ENCODE peak calls at places on chromosomes 3 and 15, in eight cellular contexts. S is pancreas, U is heart right ventricle, X is A549, P is ovary, F is adipocyte, H is IMR-90, L is right cardiac atrium. A is an unnamed sample.
A peak's percentile ranks its signal among the peaks of the same experiment; 100 is the strongest.

GRCh38 chr3:151327571-151328198 is 1.7 kb downstream of the P2RY13 start:
- DNase-seq in L (no peak), H (peak; percentile 34), F (peak; percentile 75), U (no peak), S (no peak), P (no peak), X (peak; percentile 18), A (no peak)

GRCh38 chr3:54830658-54831057 is 97.2 kb downstream of the LRTM1 start:
- DNase-seq in X (peak; percentile 45), S (no peak), L (no peak), U (no peak), P (no peak), H (peak; percentile 36), F (no peak), A (peak; percentile 16)

GRCh38 chr3:108713801-108714200 is 43.4 kb downstream of the RETNLB start:
- DNase-seq in H (no peak), U (no peak), L (no peak), P (no peak), S (no peak), F (no peak), X (no peak), A (no peak)

GRCh38 chr3:96233679-96234078 is 580.7 kb upstream of the EPHA6 start:
- DNase-seq in U (no peak), S (no peak), F (no peak), L (no peak), X (no peak), P (no peak), H (no peak), A (no peak)

GRCh38 chr3:113736548-113737089 is 9.4 kb downstream of the NAA50 start:
- DNase-seq in U (no peak), X (peak; percentile 57), F (peak; percentile 91), L (no peak), H (peak; percentile 73), P (no peak), S (no peak), A (peak; percentile 49)

GRCh38 chr3:69032737-69033136 is 19.3 kb upstream of the EOGT start:
- DNase-seq in F (no peak), S (no peak), H (no peak), X (no peak), U (no peak), P (no peak), L (no peak), A (no peak)

GRCh38 chr3:71688121-71688520 is 37.1 kb downstream of the EIF4E3 start:
- DNase-seq in U (no peak), S (no peak), F (no peak), H (no peak), X (no peak), L (no peak), P (no peak), A (no peak)

GRCh38 chr3:160697628-160698382 is 20.8 kb downstream of the ARL14 start:
- DNase-seq in L (no peak), P (no peak), F (peak; percentile 60), H (peak; percentile 63), U (no peak), X (no peak), S (no peak), A (no peak)

GRCh38 chr15:57297163-57297593 is 79.1 kb upstream of the CGNL1 start:
- DNase-seq in U (no peak), P (no peak), L (no peak), F (no peak), S (no peak), H (no peak), X (no peak), A (no peak)

GRCh38 chr3:165640970-165641369 is 196.3 kb downstream of the BCHE start:
- DNase-seq in L (no peak), H (no peak), P (no peak), X (no peak), S (no peak), U (no peak), F (no peak), A (no peak)

GRCh38 chr15:41597787-41598186 is 38.8 kb downstream of the TYRO3 start:
- DNase-seq in H (no peak), X (no peak), F (no peak), U (no peak), L (no peak), P (no peak), S (no peak), A (no peak)

GRCh38 chr3:58473275-58473674 is 18.6 kb upstream of the KCTD6 start:
- DNase-seq in S (no peak), U (no peak), F (no peak), L (no peak), X (no peak), H (no peak), P (no peak), A (no peak)

GRCh38 chr3:167066977-167067843 is 312.9 kb downstream of the ZBBX start:
- DNase-seq in F (no peak), H (no peak), L (no peak), S (peak; percentile 27), P (no peak), U (no peak), X (no peak), A (no peak)

GRCh38 chr3:131282379-131282778 is 99.2 kb upstream of the NUDT16 start:
- DNase-seq in X (no peak), U (no peak), L (no peak), S (no peak), H (no peak), P (no peak), F (no peak), A (no peak)

GRCh38 chr15:65087873-65088642 is 11.5 kb downstream of the KBTBD13 start:
- DNase-seq in P (no peak), X (no peak), U (peak; percentile 69), F (no peak), H (no peak), L (peak; percentile 88), S (no peak), A (no peak)

GRCh38 chr3:195080125-195080524 is 190.8 kb downstream of the XXYLT1 start:
- DNase-seq in H (no peak), P (no peak), S (no peak), F (no peak), U (no peak), L (peak; percentile 37), X (no peak), A (no peak)

GRCh38 chr3:142808103-142808917 is 80.6 kb downstream of the PCOLCE2 start:
- DNase-seq in P (no peak), X (peak; percentile 68), H (peak; percentile 72), L (no peak), U (no peak), F (peak; percentile 39), S (no peak), A (no peak)

GRCh38 chr3:172726370-172726769 is 15.5 kb upstream of the NCEH1 start:
- DNase-seq in F (peak; percentile 74), S (no peak), X (no peak), P (no peak), U (no peak), H (peak; percentile 32), L (no peak), A (no peak)

GRCh38 chr15:51908312-51908711 is 63.3 kb downstream of the LEO1 start:
- DNase-seq in P (no peak), H (peak; percentile 59), F (peak; percentile 30), L (no peak), U (no peak), X (peak; percentile 36), S (no peak), A (no peak)

GRCh38 chr3:11477286-11477935 is 166.3 kb downstream of the VGLL4 start:
- DNase-seq in L (no peak), F (peak; percentile 69), P (no peak), H (peak; percentile 96), U (no peak), S (no peak), X (peak; percentile 12), A (no peak)

GRCh38 chr3:4721511-4721911 is 228.4 kb downstream of the ITPR1 start:
- DNase-seq in S (no peak), U (no peak), F (peak; percentile 83), L (no peak), P (no peak), H (peak; percentile 95), X (peak; percentile 44), A (no peak)

GRCh38 chr3:170055209-170055608 is 17.4 kb downstream of the GPR160 start:
- DNase-seq in S (no peak), X (no peak), L (no peak), P (no peak), H (peak; percentile 51), U (no peak), F (no peak), A (no peak)
- H3K4me1 ChIP-seq in S (peaks cover 26% of the 10 kb centered on the region), X (no peaks in the 10 kb centered on the region), L (no peaks in the 10 kb centered on the region), P (no peaks in the 10 kb centered on the region), H (no peaks in the 10 kb centered on the region), U (no peaks in the 10 kb centered on the region), F (no peaks in the 10 kb centered on the region), A (no peaks in the 10 kb centered on the region)

DNA sequence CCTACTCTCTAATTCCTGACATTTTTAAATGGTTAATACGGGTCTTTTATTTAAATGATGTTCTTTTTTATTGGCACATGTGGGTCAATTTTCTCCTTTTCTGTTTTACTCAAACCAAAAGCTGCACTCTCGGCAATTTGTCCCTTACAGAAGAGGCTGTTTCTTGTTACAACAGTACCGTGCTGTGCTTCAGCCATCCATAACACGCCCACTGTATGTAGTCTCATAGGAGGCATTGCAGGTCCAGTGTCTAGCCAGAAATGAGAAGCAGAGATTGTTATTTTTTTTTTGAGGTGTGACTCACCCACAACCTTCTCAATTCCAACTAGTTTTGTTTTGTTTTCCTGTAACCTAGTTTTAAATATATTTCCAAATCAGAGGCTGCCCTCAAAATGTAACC is 164.6 kb downstream of the GMNC start:
- DNase-seq in L (no peak), H (peak; percentile 59), S (no peak), F (peak; percentile 90), U (no peak), X (no peak), P (no peak), A (no peak)
- H3K4me3 ChIP-seq in L (no peak overlapping the region), H (no peak overlapping the region), S (no peak overlapping the region), F (peak overlapping the region; percentile 72), U (no peak overlapping the region), X (no peak overlapping the region), P (no peak overlapping the region), A (no peak overlapping the region)

DNA sequence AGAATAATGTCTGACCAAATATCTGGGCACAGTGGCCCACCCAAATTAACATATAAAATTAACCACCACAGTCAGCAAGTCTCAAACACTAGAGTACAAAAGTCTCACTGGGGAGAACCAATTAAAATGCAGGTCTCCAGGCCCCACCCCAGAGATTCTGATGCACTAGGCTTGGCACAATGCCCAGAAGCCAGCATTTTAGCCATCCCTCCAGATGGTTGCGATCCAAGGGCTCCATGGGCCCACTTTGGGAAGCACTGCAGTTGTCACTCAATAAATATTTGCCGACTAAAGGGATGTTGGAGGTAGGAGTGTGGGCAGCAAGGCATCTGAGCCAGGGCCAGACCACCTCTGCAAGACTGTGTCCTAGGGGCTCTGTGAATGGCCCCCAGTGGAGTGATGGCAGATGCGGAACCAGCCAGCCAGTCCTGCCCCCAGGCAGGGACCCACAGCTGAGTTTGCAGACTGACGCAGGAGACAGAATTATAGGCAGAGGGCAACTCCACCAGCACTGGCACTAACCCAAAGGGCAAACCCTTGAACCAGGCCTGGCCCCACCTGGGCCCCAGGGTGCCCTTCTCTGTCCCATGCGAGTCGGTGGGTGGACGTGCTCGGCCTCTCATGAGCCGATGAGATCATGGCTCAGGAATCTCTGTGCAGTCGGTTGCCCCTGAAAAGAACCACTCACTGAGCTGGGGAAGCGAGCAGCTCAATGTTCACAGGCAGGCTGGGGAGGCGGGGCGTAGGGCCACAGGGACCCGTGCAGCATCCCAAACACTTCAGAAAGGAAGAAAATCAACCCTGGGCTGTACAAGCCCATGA is 49.7 kb downstream of the SEMA5B start:
- DNase-seq in P (no peak), U (peak; percentile 64), X (peak; percentile 10), S (no peak), H (peak; percentile 84), F (peak; percentile 72), L (peak; percentile 80), A (peak; percentile 74)
- H3K4me1 ChIP-seq in P (peaks cover 10% of the 10 kb centered on the region), U (peaks cover 87% of the 10 kb centered on the region), X (no peaks in the 10 kb centered on the region), S (no peaks in the 10 kb centered on the region), H (peaks cover 20% of the 10 kb centered on the region), F (no peaks in the 10 kb centered on the region), L (peaks cover 5% of the 10 kb centered on the region), A (peaks cover 33% of the 10 kb centered on the region)

GRCh38 chr15:67109141-67110034 is 44.0 kb downstream of the SMAD3 start:
- DNase-seq in U (peak; percentile 72), H (peak; percentile 99), L (peak; percentile 92), S (peak; percentile 53), P (peak; percentile 83), X (peak; percentile 98), F (no peak), A (no peak)
- H3K4me3 ChIP-seq in U (no peak overlapping the region), H (no peak overlapping the region), L (no peak overlapping the region), S (no peak overlapping the region), P (no peak overlapping the region), X (no peak overlapping the region), F (no peak overlapping the region), A (no peak overlapping the region)